ENCODE peak calls at places on chromosomes 7 and 10, in eight cellular contexts. I, N, J, V, T, Q, B and R are unnamed samples.
A peak's percentile ranks its signal among the peaks of the same experiment; 100 is the strongest.

GRCh38 chr7:155620497-155620896 is 24.0 kb upstream of the RBM33 start:
- DNase-seq in I (no peak), N (no peak), J (no peak), V (no peak), T (no peak), Q (no peak), B (no peak), R (no peak)

GRCh38 chr10:13006037-13006436 is 4.5 kb upstream of the CCDC3 start:
- DNase-seq in I (no peak), N (no peak), J (no peak), V (no peak), T (no peak), Q (no peak), B (no peak), R (no peak)

GRCh38 chr10:79422178-79422892 is 23.1 kb downstream of the ZCCHC24 start:
- DNase-seq in I (peak; percentile 97), N (no peak), J (no peak), V (peak; percentile 24), T (no peak), Q (peak; percentile 96), B (no peak), R (peak; percentile 92)

GRCh38 chr10:92130622-92131270 is 160.1 kb downstream of the CPEB3 start:
- DNase-seq in I (no peak), N (no peak), J (no peak), V (no peak), T (no peak), Q (no peak), B (no peak), R (no peak)

GRCh38 chr7:112160130-112160770 is 45.9 kb downstream of the DOCK4 start:
- DNase-seq in I (peak; percentile 21), N (no peak), J (peak; percentile 66), V (no peak), T (peak; percentile 44), Q (no peak), B (no peak), R (peak; percentile 46)

GRCh38 chr7:16484453-16485158 is 19.1 kb upstream of the SOSTDC1 start:
- DNase-seq in I (peak; percentile 16), N (peak; percentile 95), J (peak; percentile 94), V (no peak), T (peak; percentile 87), Q (no peak), B (no peak), R (peak; percentile 80)

GRCh38 chr10:74097776-74098175 is 52.9 kb downstream of the AP3M1 start:
- DNase-seq in I (no peak), N (no peak), J (peak; percentile 94), V (no peak), T (peak; percentile 37), Q (no peak), B (no peak), R (no peak)

GRCh38 chr10:7243873-7244272 is 167.0 kb downstream of the SFMBT2 start:
- DNase-seq in I (no peak), N (no peak), J (no peak), V (no peak), T (no peak), Q (no peak), B (no peak), R (no peak)

DNA sequence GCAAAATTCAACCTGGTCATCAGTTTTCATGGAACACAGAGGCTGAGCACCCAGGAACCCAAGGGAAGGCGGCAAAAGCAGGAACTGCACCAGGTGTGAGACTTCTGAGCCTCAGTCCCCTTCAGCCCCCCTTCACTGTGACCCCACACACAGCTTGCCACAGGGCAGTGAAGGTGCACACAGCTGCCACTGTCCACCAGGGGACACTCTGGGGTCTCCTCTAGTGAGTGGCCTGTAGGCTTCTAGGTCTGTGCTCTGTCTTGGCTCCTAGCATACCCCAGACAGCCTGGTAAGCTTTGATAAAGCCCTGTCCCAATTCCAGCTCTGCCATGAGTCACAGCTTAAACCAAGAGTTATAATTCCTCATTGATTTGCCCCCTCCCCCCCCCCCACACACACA is 12.1 kb downstream of the KCNH2 start:
- DNase-seq in I (no peak), N (no peak), J (no peak), V (no peak), T (no peak), Q (no peak), B (no peak), R (no peak)
- H3K4me3 ChIP-seq in I (no peak overlapping the region), N (no peak overlapping the region), J (no peak overlapping the region), V (no peak overlapping the region), T (no peak overlapping the region), Q (no peak overlapping the region), B (no peak overlapping the region), R (no peak overlapping the region)

GRCh38 chr10:69312537-69312936 is 34.2 kb downstream of the HK1 start:
- DNase-seq in I (no peak), N (no peak), J (no peak), V (no peak), T (no peak), Q (no peak), B (no peak), R (no peak)
- TF ChIP-seq CTCF in I (no peak), N (no peak), J (no peak), V (no peak), T (no peak), Q (no peak), B (no peak), R (no peak)

DNA sequence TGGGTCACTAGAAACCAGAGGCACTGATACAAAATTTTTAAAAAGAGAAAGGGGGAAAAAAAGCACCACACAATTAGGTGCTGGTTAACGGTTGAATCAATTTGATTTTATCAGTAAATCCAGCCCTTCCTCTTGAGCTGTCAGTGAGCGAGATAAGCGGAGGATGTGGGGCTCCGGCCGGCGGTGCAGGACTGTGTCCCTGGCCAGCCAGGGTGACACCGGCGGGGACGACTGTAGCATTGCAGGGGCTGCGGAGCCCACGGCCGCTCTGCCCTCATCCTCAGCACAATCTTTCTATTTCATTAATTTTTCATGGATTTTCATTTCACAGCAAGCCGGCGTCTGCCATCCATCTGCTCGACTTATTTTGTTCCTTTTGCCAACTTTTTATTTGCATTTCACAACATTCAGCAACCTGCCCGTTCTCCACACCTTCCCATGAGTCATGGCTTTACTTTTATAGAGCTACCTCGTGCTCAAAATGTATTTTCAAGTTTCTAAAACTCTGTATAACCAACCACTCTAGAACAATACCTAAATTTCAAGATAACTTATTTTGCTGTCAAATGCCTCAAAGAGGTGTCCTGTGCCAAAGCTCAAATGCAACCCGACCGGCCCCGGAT is 4.7 kb downstream of the ADARB2 start:
- DNase-seq in I (no peak), N (no peak), J (peak; percentile 20), V (no peak), T (no peak), Q (no peak), B (no peak), R (no peak)
- H3K4me3 ChIP-seq in I (no peak overlapping the region), N (no peak overlapping the region), J (no peak overlapping the region), V (no peak overlapping the region), T (no peak overlapping the region), Q (no peak overlapping the region), B (no peak overlapping the region), R (no peak overlapping the region)

DNA sequence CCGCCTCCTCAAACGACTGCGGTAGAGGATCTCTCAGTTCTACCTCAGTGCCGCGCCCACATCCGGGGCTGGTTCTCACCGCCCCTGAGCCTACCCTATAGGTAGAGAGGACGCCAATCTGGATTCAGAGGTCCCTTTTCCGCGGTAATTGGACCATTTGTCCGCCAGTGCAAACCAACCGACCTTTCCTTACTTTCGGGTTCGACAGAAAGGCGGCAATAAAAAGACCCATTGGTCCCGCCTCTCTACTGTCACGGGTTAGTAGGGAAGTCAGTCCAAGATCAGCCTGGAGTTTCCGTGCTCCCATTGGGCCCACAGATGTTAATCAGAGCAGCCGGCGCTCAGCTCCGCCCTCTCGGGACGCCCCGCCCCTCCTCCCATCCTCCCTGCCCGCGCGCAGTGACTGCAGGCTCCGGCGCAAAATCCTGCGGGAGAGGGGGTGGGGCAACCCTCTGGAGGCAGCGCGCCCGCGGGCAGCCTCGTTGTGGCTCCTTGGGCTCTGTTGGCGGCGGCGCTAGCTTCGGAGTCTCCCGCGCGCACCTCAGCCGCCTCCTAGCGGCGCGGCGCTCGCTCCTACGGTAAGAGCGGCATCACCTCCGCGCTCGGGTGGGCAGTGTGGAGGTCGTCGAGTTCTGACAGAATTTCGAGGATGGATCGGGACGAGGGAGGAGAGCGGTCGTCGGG is at the start of the genes PHTF2 and TMEM60:
- DNase-seq in I (peak; percentile 99), N (peak; percentile 99), J (peak; percentile 99), V (peak; percentile 99), T (peak; percentile 99), Q (peak; percentile 100), B (peak; percentile 99), R (peak; percentile 100)
- TF ChIP-seq CTCF in I (peak; percentile 31), N (peak; percentile 3), J (peak; percentile 54), V (no peak), T (peak; percentile 36), Q (peak; percentile 49), B (peak; percentile 56), R (peak; percentile 41)

DNA sequence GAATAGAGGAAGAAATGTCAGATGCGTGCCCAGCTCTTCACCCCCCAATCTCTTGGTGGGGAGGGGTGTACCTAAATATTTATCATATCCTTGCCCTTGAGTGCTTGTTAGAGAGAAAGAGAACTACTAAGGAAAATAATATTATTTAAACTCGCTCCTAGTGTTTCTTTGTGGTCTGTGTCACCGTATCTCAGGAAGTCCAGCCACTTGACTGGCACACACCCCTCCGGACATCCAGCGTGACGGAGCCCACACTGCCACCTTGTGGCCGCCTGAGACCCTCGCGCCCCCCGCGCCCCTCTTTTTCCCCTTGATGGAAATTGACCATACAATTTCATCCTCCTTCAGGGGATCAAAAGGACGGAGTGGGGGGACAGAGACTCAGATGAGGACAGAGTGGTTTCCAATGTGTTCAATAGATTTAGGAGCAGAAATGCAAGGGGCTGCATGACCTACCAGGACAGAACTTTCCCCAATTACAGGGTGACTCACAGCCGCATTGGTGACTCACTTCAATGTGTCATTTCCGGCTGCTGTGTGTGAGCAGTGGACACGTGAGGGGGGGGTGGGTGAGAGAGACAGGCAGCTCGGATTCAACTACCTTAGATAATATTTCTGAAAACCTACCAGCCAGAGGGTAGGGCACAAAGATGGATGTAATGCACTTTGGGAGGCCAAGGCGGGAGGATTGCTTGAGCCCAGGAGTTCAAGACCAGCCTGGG is 11.4 kb downstream of the SERPINE1 start:
- DNase-seq in I (peak; percentile 98), N (peak; percentile 97), J (peak; percentile 97), V (peak; percentile 59), T (peak; percentile 96), Q (peak; percentile 96), B (peak; percentile 77), R (peak; percentile 97)
- H3K4me3 ChIP-seq in I (no peak overlapping the region), N (peak overlapping the region; percentile 49), J (peak overlapping the region; percentile 41), V (no peak overlapping the region), T (no peak overlapping the region), Q (no peak overlapping the region), B (no peak overlapping the region), R (no peak overlapping the region)

GRCh38 chr10:3045471-3046209 is 21.7 kb upstream of the PFKP start:
- DNase-seq in I (peak; percentile 76), N (no peak), J (peak; percentile 52), V (peak; percentile 60), T (peak; percentile 82), Q (peak; percentile 73), B (no peak), R (peak; percentile 75)
- TF ChIP-seq CTCF in I (peak; percentile 45), N (no peak), J (no peak), V (no peak), T (no peak), Q (peak; percentile 45), B (no peak), R (peak; percentile 44)